ENCODE peak calls at places on chromosomes 3 and 15, in eight cellular contexts. F is A549, P is GM12878, K is endothelial cell of umbilical vein, O is HCT116, M is HepG2, V is K562, U is H1. A is an unnamed sample.

GRCh38 chr3:123410149-123410515 is 38.8 kb downstream of the ADCY5 start:
- DNase-seq in F (no peak), P (no peak), K (no peak), O (no peak), M (no peak), V (no peak), U (no peak), A (no peak)

GRCh38 chr15:68635142-68635541 is 56.3 kb downstream of the CORO2B start:
- DNase-seq in F (no peak), P (no peak), K (no peak), O (no peak), M (no peak), V (no peak), U (no peak), A (no peak)

GRCh38 chr15:56598991-56599390 is 134.1 kb upstream of the MNS1 start:
- DNase-seq in F (no peak), P (no peak), K (no peak), O (no peak), M (no peak), V (no peak), U (no peak), A (no peak)

GRCh38 chr3:172089250-172089649 is 49.9 kb downstream of the FNDC3B start:
- DNase-seq in F (no peak), P (no peak), K (no peak), O (no peak), M (no peak), V (no peak), U (no peak), A (no peak)

GRCh38 chr3:60633644-60634043 is 617.6 kb downstream of the FHIT start:
- DNase-seq in F (no peak), P (no peak), K (no peak), O (no peak), M (no peak), V (no peak), U (no peak), A (peak)

GRCh38 chr3:48798998-48799397 is 48.7 kb downstream of the PRKAR2A start:
- DNase-seq in F (no peak), P (no peak), K (peak), O (no peak), M (peak), V (no peak), U (no peak), A (no peak)

GRCh38 chr3:113103588-113103987 is 107.8 kb upstream of the BOC start:
- DNase-seq in F (no peak), P (no peak), K (no peak), O (no peak), M (peak), V (no peak), U (no peak), A (peak)

GRCh38 chr3:104987859-104988258 is 378.9 kb upstream of the ALCAM start:
- DNase-seq in F (no peak), P (no peak), K (no peak), O (no peak), M (no peak), V (no peak), U (no peak), A (no peak)

GRCh38 chr3:182755308-182756106 is 37.8 kb upstream of the ATP11B start:
- DNase-seq in F (no peak), P (no peak), K (peak), O (no peak), M (no peak), V (no peak), U (no peak), A (no peak)

GRCh38 chr3:26280517-26280916 is 342.1 kb upstream of the LRRC3B start:
- DNase-seq in F (no peak), P (no peak), K (no peak), O (no peak), M (no peak), V (no peak), U (no peak), A (peak)

GRCh38 chr3:14135581-14135980 is 10.7 kb downstream of the TMEM43 start:
- DNase-seq in F (no peak), P (no peak), K (no peak), O (no peak), M (no peak), V (no peak), U (no peak), A (no peak)

GRCh38 chr3:137970914-137971831 is 38.8 kb upstream of the CLDN18 start:
- DNase-seq in F (peak), P (no peak), K (peak), O (peak), M (peak), V (peak), U (peak), A (peak)

GRCh38 chr15:45867281-45867680 is 232.5 kb downstream of the SQOR start:
- DNase-seq in F (no peak), P (no peak), K (no peak), O (no peak), M (no peak), V (no peak), U (no peak), A (no peak)

GRCh38 chr3:99747915-99748314 is 69.7 kb upstream of the CMSS1 start:
- DNase-seq in F (no peak), P (no peak), K (peak), O (peak), M (no peak), V (no peak), U (no peak), A (no peak)
- TF ChIP-seq MAX in F (no peak), P (no peak), K (no peak), O (no peak), M (no peak), V (no peak), U (no peak), A (no peak)

GRCh38 chr3:127822836-127823589 is 698 bp upstream of the MGLL start:
- DNase-seq in F (no peak), P (no peak), K (no peak), O (no peak), M (no peak), V (peak), U (no peak), A (no peak)
- TF ChIP-seq CTCF in F (peak), P (no peak), K (no peak), O (no peak), M (no peak), V (no peak), U (no peak), A (no peak)

GRCh38 chr15:64153480-64154367 is 2.2 kb downstream of the SNX22 start:
- DNase-seq in F (peak), P (peak), K (peak), O (peak), M (peak), V (peak), U (peak), A (peak)
- TF ChIP-seq POLR2A in F (peak), P (peak), K (peak), O (no peak), M (peak), V (peak), U (peak), A (peak)

GRCh38 chr15:66720206-66721010 is 18.4 kb downstream of the SMAD6 start:
- DNase-seq in F (no peak), P (no peak), K (peak), O (no peak), M (no peak), V (peak), U (no peak), A (no peak)
- TF ChIP-seq MAX in F (no peak), P (no peak), K (no peak), O (no peak), M (no peak), V (no peak), U (no peak), A (no peak)

GRCh38 chr3:146380052-146380451 is 89.3 kb downstream of the PLSCR2 start:
- DNase-seq in F (no peak), P (no peak), K (no peak), O (no peak), M (no peak), V (no peak), U (no peak), A (no peak)

GRCh38 chr3:146387566-146387965 is 81.8 kb downstream of the PLSCR2 start:
- DNase-seq in F (no peak), P (no peak), K (no peak), O (no peak), M (no peak), V (no peak), U (no peak), A (no peak)

GRCh38 chr3:146384786-146385185 is 84.6 kb downstream of the PLSCR2 start:
- DNase-seq in F (no peak), P (no peak), K (no peak), O (no peak), M (no peak), V (no peak), U (no peak), A (no peak)

GRCh38 chr3:146382386-146382785 is 87.0 kb downstream of the PLSCR2 start:
- DNase-seq in F (peak), P (no peak), K (peak), O (peak), M (peak), V (no peak), U (no peak), A (no peak)
- TF ChIP-seq CTCF in F (peak), P (no peak), K (no peak), O (peak), M (peak), V (no peak), U (peak), A (no peak)

DNA sequence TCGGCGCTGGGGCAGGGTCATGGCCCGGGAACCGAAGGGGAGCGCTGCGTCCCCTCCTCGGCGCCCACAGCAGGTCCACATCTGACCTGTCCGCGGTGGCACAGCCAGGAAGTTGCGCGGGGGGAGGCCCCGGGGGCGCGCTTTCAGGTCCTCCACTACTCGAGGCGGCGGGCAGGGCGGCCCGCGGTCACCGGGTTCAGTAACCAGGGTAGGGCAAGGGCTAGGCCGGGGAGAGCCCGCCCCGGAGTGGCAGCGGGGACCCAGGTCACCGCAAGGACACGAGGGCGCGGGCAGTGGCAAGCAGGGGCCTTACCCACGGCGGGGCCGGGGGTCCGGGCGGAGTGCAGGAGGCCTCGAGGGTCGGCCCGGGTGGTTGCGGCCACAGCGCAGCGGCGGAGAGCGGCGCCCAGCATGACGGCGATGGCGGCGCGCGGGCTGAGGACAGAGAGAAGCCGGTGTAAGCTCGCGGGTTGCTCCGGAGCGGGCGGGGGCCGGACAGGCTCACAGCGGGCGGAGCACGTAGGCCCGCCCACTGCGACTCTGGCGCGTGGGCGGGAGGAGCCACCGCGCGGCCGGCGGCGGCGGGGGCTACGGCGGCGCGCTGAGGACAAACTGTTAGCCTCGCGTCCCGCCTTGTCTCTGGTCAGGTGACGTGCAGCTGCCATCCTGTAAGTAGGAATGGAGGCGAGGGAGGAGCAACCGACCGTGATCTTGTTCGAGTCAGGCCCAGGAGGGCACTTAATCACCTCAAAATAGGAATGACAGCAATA is at the start of gene COX5A:
- DNase-seq in F (peak), P (peak), K (peak), O (peak), M (peak), V (peak), U (peak), A (peak)
- TF ChIP-seq POLR2A in F (peak), P (peak), K (peak), O (peak), M (peak), V (peak), U (peak), A (peak)

DNA sequence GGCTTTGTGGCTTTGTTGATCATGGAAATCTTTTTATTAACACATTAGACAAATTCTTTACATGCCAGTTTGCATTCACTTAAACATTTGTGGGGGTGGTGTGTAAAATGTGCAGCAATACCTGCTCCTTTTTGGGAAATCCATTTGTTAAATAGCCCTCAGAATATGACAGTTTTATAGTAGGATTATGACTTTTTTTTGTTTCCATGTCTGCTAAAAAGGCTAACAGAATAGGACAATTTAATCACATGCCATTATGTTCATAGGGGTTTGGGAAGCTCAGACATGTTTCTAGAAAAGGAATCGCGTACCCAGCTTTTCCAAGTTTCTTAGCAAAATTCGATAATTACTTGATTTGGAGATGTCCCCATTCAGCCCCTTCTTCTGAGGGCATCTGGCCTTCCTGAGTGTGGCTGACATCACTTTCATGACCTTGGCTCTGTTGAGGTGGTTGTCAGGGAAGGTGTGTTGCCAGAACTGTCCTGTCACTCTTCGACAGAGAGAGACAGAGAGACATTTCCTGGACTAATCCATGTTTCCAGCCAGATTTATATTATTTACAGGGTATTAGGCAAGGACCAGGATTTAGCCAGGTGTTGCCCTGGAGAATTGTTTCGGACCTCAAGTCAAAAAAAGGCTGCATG is 126.4 kb downstream of the PTPRG start:
- DNase-seq in F (no peak), P (no peak), K (no peak), O (no peak), M (no peak), V (no peak), U (no peak), A (no peak)
- TF ChIP-seq MAX in F (no peak), P (no peak), K (no peak), O (no peak), M (no peak), V (no peak), U (no peak), A (no peak)

DNA sequence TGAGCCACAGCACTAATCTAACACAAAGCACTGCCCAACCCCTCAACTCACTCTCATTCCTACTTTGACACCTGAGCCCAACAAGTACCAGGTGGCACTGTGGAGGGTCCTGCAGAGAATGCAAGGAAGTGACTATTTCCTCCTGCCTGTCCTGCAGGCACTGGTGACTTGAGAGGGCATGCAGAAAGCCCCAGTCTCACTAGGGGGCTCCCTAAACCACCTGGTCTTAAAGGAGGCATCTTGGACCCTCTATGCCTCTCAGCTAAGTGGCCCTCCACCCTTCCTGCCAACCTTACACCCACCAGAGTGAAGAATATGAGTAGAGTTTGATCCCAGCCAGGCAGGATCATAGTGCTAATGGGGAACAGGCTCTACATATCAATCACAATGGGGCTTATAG is 15.2 kb downstream of the TRAIP start:
- DNase-seq in F (no peak), P (no peak), K (peak), O (peak), M (no peak), V (peak), U (peak), A (peak)
- TF ChIP-seq CTCF in F (peak), P (peak), K (peak), O (peak), M (peak), V (peak), U (peak), A (peak)